ENCODE peak calls at places on chromosomes 11 and 22, in six cellular contexts. M, Z, Y, I, V and F are unnamed samples.

GRCh38 chr11:6469599-6469998 is 4.1 kb downstream of the TRIM3 start:
- DNase-seq in V (no peak), Z (no peak), M (no peak), Y (no peak), I (no peak), F (no peak)

GRCh38 chr11:59617876-59618275 is 2.3 kb upstream of the OSBP start:
- DNase-seq in M (no peak), Y (no peak), I (no peak), Z (no peak), V (no peak), F (no peak)

GRCh38 chr22:19375435-19375834 is 56.1 kb downstream of the HIRA start:
- DNase-seq in I (no peak), V (no peak), Y (no peak), Z (no peak), M (no peak), F (no peak)

GRCh38 chr11:109342261-109342660 is 79.7 kb upstream of the C11orf87 start:
- DNase-seq in Y (no peak), Z (no peak), M (no peak), I (no peak), V (no peak), F (no peak)

GRCh38 chr22:37126383-37126782 is 16.9 kb upstream of the TMPRSS6 start:
- DNase-seq in Y (no peak), M (no peak), I (no peak), V (no peak), Z (no peak), F (no peak)

GRCh38 chr11:44300881-44301855 is 8.8 kb downstream of the ALX4 start:
- DNase-seq in I (no peak), M (no peak), Z (no peak), Y (peak; percentile 54), V (no peak), F (no peak)

GRCh38 chr11:126352163-126352562 is 3.3 kb upstream of the ST3GAL4 start:
- DNase-seq in M (no peak), I (no peak), Y (no peak), V (no peak), Z (no peak), F (no peak)

GRCh38 chr11:57649826-57650738 is at the start of gene YPEL4:
- DNase-seq in Y (peak; percentile 79), I (no peak), Z (peak; percentile 69), V (peak; percentile 69), M (peak; percentile 51), F (peak; percentile 61)

DNA sequence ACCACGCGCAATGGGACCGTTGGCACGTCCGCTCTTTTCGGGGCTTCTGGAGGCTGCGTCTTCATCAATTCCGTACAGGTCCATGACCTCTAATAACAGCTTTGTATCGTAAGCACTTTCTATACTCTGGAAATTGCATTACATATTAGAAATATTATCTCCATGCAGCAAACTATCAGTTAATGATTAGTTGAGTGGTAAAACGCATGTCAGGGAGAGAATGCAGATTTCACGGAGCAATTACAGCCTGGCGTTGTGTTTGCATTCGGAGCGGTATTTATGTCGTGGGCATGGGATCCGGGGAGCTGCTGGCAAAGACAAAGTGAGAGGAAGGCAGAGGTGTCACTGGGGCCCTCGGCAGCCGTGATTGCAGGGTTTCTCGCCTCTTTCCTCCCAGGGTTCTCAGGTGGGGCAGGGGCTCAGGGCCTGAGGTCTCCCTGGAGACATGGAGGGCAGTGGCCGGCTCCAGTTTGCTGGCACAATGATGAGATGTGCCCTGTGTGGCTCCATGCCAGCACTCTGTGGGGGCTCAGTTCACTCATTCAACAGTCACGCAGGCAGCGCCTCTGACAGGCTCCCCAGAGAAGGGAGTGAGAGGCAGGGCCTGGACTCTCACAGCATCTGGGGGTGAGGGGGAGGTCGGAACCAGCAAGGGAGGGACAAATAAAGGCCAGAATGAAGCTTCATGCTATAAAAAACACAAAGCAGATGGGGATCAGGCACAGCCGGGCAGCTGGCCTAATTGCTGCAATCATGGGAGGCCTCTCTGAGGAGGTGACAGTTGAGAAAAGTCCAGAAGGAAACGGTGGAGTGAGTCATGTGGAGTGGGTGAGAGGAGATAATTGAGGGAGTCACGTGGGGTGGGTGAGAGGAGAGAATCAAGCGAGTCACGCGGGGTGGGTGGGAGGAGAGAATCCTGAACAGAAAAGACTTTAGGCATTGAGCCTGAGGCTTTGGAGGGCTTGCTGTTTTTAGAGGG is 1002.7 kb downstream of the BRD1 start:
- DNase-seq in Y (no peak), V (no peak), I (no peak), Z (no peak), M (no peak), F (no peak)
- H3K9me3 ChIP-seq in Y (no peaks in the 10 kb centered on the region), V (no peaks in the 10 kb centered on the region), I (no peaks in the 10 kb centered on the region), Z (no peaks in the 10 kb centered on the region), M (no peaks in the 10 kb centered on the region), F (no peaks in the 10 kb centered on the region)

GRCh38 chr22:49021097-49021925 is 806.4 kb downstream of the BRD1 start:
- DNase-seq in M (no peak), I (no peak), V (no peak), Z (no peak), Y (no peak), F (no peak)

GRCh38 chr22:49023879-49024774 is 803.5 kb downstream of the BRD1 start:
- DNase-seq in Z (no peak), I (no peak), M (no peak), V (no peak), Y (no peak), F (no peak)

GRCh38 chr22:49023161-49023878 is 804.4 kb downstream of the BRD1 start:
- DNase-seq in M (no peak), Y (no peak), Z (no peak), I (no peak), V (no peak), F (peak; percentile 14)

GRCh38 chr22:49021926-49022815 is 805.5 kb downstream of the BRD1 start:
- DNase-seq in M (no peak), V (no peak), I (no peak), Z (no peak), Y (no peak), F (no peak)

GRCh38 chr22:49022816-49023160 is 804.9 kb downstream of the BRD1 start:
- DNase-seq in V (no peak), M (no peak), I (no peak), Y (no peak), Z (no peak), F (no peak)
- H3K9me3 ChIP-seq in V (no peaks in the 10 kb centered on the region), M (no peaks in the 10 kb centered on the region), I (no peaks in the 10 kb centered on the region), Y (no peaks in the 10 kb centered on the region), Z (no peaks in the 10 kb centered on the region), F (no peaks in the 10 kb centered on the region)

DNA sequence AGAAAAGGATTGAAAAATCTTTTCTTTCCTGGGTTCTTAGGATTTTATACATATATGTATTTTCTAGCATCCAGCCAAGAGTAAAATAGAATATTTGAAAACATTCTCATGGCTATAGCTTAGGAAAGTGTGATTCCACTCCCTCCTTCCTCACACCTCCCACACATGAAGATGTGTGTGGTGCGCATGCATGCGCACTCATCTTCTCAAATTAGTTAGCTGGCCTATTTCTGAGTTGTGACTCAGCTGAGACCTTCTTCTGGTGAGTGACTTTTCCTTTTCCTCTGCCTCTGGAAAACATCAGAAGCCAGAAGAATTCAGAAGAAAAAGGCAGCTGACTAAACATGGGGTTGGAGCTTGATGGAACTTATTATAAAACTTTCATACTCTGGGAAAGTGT is 149.8 kb downstream of the OR4C45 start:
- DNase-seq in Z (no peak), V (no peak), M (no peak), I (no peak), Y (no peak), F (no peak)
- H3K9me3 ChIP-seq in Z (peaks cover 3% of the 10 kb centered on the region), V (no peaks in the 10 kb centered on the region), M (no peaks in the 10 kb centered on the region), I (no peaks in the 10 kb centered on the region), Y (no peaks in the 10 kb centered on the region), F (no peaks in the 10 kb centered on the region)

GRCh38 chr11:123729602-123730001 is 11.9 kb downstream of the ZNF202 start:
- DNase-seq in I (no peak), Y (no peak), M (no peak), Z (no peak), V (no peak), F (no peak)

DNA sequence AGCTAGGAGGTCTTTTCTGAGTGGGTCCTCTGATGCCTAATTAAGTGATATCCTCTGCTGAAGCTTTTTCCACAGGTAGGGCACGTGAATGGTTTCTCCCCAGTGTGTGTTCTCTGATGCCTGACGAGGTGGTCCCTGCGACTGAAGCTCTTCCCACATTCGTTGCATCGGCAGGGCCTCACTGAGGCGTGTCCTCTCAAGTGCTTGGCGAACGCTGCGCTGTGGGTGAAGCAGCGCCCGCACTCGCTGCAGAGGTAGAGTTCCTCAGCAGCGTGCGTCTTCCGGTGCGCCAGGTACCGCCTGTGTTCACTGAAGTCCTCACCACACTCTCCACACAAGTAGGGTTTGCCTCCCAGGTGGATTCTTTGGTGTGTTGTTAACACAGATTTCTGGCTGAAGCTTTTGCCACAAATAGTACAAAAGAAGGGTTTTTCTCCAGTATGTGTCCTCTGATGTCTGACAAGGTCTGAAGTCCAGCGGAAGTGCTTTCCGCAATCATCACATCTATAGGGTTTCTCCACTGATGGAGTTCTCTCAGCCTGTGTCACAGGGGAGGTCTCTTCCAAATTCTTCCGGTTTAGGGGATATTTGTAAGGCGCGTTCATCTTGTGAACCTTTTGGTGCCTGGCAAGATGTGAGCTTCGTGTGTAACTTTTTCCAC is 15.3 kb downstream of the ZNF202 start:
- DNase-seq in I (no peak), M (no peak), Z (no peak), V (no peak), Y (no peak), F (no peak)
- H3K9me3 ChIP-seq in I (peaks cover 10% of the 10 kb centered on the region), M (peaks cover 17% of the 10 kb centered on the region), Z (peaks cover 14% of the 10 kb centered on the region), V (no peaks in the 10 kb centered on the region), Y (peaks cover 53% of the 10 kb centered on the region), F (no peaks in the 10 kb centered on the region)